ENCODE peak calls at places on chromosomes 6 and 20, in eight cellular contexts. P is A549, Y is tibial nerve, S is suprapubic skin, B is ovary, C is stomach, I is H1, W is K562. K is an unnamed sample.

GRCh38 chr20:34296468-34296867 is 6.7 kb downstream of the AHCY start:
- DNase-seq in P (no peak), Y (no peak), S (no peak), B (no peak), C (no peak), I (no peak), W (no peak), K (no peak)

GRCh38 chr6:90722648-90723047 is 135.8 kb upstream of the MAP3K7 start:
- DNase-seq in P (no peak), Y (no peak), S (no peak), B (no peak), C (no peak), I (no peak), W (no peak), K (no peak)

GRCh38 chr20:46275091-46275490 is 33.2 kb downstream of the CDH22 start:
- DNase-seq in P (no peak), Y (no peak), S (no peak), B (no peak), C (no peak), I (no peak), W (no peak), K (no peak)

GRCh38 chr20:37383229-37383989 is 37.5 kb downstream of the SRC start:
- DNase-seq in P (peak; percentile 69), Y (no peak), S (peak; percentile 74), B (no peak), C (peak; percentile 48), I (no peak), W (no peak), K (no peak)

GRCh38 chr6:5998236-5998635 is 8.5 kb downstream of the NRN1 start:
- DNase-seq in P (no peak), Y (no peak), S (no peak), B (no peak), C (no peak), I (no peak), W (no peak), K (no peak)

GRCh38 chr6:157774153-157775135 is 48.6 kb upstream of the SNX9 start:
- DNase-seq in P (no peak), Y (no peak), S (no peak), B (no peak), C (no peak), I (no peak), W (peak; percentile 87), K (no peak)

GRCh38 chr6:150202934-150203333 is 60.1 kb downstream of the PPP1R14C start:
- DNase-seq in P (no peak), Y (no peak), S (no peak), B (no peak), C (no peak), I (no peak), W (no peak), K (no peak)

GRCh38 chr20:48563191-48563884 is 264.5 kb downstream of the PREX1 start:
- DNase-seq in P (no peak), Y (no peak), S (no peak), B (no peak), C (no peak), I (no peak), W (no peak), K (no peak)

GRCh38 chr6:135212020-135212806 is 31.1 kb downstream of the MYB start:
- DNase-seq in P (no peak), Y (no peak), S (no peak), B (no peak), C (no peak), I (no peak), W (no peak), K (no peak)

GRCh38 chr6:165308926-165309731 is at the start of gene C6orf118:
- DNase-seq in P (peak; percentile 78), Y (no peak), S (no peak), B (peak; percentile 40), C (no peak), I (peak; percentile 73), W (no peak), K (no peak)

GRCh38 chr20:25389858-25390537 is 637 bp downstream of the ABHD12 start:
- DNase-seq in P (peak; percentile 31), Y (no peak), S (peak; percentile 76), B (peak; percentile 67), C (peak; percentile 41), I (no peak), W (peak; percentile 55), K (peak; percentile 50)

GRCh38 chr6:14292119-14292518 is 174.5 kb downstream of the CD83 start:
- DNase-seq in P (no peak), Y (no peak), S (no peak), B (no peak), C (no peak), I (no peak), W (no peak), K (no peak)

GRCh38 chr6:111576302-111576701 is 29.4 kb downstream of the TRAF3IP2 start:
- DNase-seq in P (no peak), Y (no peak), S (no peak), B (no peak), C (no peak), I (no peak), W (no peak), K (no peak)
- TF ChIP-seq EP300 in P (no peak), Y (no peak), S (no peak), B (no peak), C (no peak), I (no peak), W (no peak), K (no peak)

DNA sequence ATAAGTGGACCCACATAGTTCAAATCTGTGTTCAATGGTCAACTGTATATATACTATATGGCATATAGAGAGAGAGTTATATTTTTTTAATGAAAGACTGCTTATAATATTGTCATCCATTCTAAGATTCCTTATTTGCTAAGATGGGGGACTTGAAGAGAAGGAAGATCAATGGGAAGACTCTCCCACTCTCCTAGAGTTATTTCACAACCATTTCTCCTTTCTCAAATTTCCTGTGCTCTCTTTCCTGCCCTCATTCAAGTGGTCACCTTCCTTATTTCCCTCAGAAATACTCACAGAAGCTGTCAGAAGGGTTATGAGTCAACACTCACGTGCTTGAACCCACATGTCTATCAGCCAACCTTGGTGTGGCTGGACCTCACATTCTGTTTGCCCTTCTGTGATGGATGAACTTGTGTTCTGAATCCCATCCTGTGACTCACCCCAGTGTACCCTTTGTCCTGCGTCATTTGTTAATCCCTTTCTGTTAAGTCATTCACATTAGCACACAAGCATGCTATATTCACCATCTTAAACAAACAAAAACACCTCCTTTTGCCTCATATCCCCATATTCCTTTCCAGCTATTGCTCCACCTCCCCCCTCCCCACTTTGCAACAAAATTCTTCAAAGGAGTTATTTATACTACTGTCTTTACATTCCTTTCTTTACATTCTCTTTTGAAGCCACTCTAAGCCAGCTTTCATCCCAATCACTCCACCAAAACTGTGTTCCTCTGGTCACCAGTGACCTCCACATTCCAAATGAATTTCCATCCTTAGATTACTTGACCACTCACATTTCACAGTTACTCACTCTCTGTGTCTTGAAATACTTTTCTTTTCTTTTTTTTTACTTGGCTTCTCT is 279.3 kb upstream of the TCF21 start:
- DNase-seq in P (peak; percentile 93), Y (no peak), S (no peak), B (no peak), C (no peak), I (no peak), W (no peak), K (no peak)
- H3K27ac ChIP-seq in P (peak overlapping the region; percentile 94), Y (no peak overlapping the region), S (no peak overlapping the region), B (no peak overlapping the region), C (peak overlapping the region; percentile 44), I (no peak overlapping the region), W (no peak overlapping the region), K (no peak overlapping the region)

GRCh38 chr20:2697768-2698167 is 5.2 kb downstream of the EBF4 start:
- DNase-seq in P (no peak), Y (no peak), S (no peak), B (no peak), C (peak; percentile 7), I (no peak), W (no peak), K (no peak)
- TF ChIP-seq EP300 in P (no peak), Y (no peak), S (no peak), B (no peak), C (no peak), I (no peak), W (no peak), K (no peak)

GRCh38 chr6:94088870-94089269 is 669.5 kb upstream of the EPHA7 start:
- DNase-seq in P (no peak), Y (no peak), S (no peak), B (no peak), C (no peak), I (no peak), W (no peak), K (no peak)

DNA sequence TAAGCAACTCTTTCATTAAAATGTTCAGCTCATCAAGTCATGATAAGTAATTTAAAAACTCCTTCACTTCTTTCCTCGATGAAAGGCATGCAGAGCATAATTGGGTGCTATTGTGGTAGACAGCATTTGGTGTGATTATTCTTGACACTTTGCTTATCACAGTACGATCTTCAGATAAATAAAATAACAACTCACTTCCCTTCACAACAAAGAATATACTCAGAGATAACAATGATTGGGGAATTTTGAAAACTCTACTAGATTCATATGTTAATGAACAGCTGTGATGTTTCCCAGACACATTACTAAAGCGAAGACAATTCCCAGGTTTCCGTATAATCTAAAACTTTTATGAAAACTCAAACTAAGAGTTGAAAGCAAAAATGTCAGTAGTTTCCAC is 670.6 kb upstream of the EPHA7 start:
- DNase-seq in P (no peak), Y (no peak), S (no peak), B (no peak), C (no peak), I (no peak), W (no peak), K (no peak)
- H3K27ac ChIP-seq in P (no peak overlapping the region), Y (no peak overlapping the region), S (no peak overlapping the region), B (no peak overlapping the region), C (no peak overlapping the region), I (no peak overlapping the region), W (no peak overlapping the region), K (no peak overlapping the region)

GRCh38 chr20:52847739-52848359 is 124.3 kb upstream of the TSHZ2 start:
- DNase-seq in P (no peak), Y (no peak), S (no peak), B (no peak), C (peak; percentile 32), I (no peak), W (no peak), K (no peak)
- TF ChIP-seq EP300 in P (no peak), Y (no peak), S (no peak), B (no peak), C (no peak), I (no peak), W (no peak), K (no peak)

GRCh38 chr6:12312736-12313135 is 22.6 kb downstream of the EDN1 start:
- DNase-seq in P (no peak), Y (no peak), S (no peak), B (no peak), C (no peak), I (no peak), W (no peak), K (no peak)
- H3K27ac ChIP-seq in P (peak overlapping the region; percentile 89), Y (no peak overlapping the region), S (no peak overlapping the region), B (no peak overlapping the region), C (no peak overlapping the region), I (no peak overlapping the region), W (no peak overlapping the region), K (no peak overlapping the region)

GRCh38 chr20:35618372-35619131 is 2.9 kb downstream of the SPAG4 start:
- DNase-seq in P (peak; percentile 35), Y (no peak), S (no peak), B (peak; percentile 58), C (no peak), I (no peak), W (no peak), K (no peak)
- TF ChIP-seq EP300 in P (no peak), Y (no peak), S (no peak), B (no peak), C (no peak), I (no peak), W (no peak), K (no peak)